ENCODE peak calls at places on chromosome 10, in ten cellular contexts. G is K562, E is neural progenitor cell, A is mammary epithelial cell, D is fibroblast of lung, J is PC-3, Y is GM23248, X is astrocyte, O is MM.1S, U is HCT116. N is an unnamed sample.

GRCh38 chr10:77297370-77297692 is 340.3 kb downstream of the KCNMA1 start:
- DNase-seq in U (no peak), G (no peak), O (no peak), Y (peak), A (peak), J (peak), X (peak), E (no peak), D (peak), N (no peak)

GRCh38 chr10:103637855-103638561 is 144.5 kb downstream of the NEURL1 start:
- DNase-seq in E (peak), D (peak), A (no peak), G (no peak), U (no peak), J (no peak), Y (peak), X (peak), O (no peak), N (no peak)

GRCh38 chr10:541750-542371 is 147.6 kb downstream of the DIP2C start:
- DNase-seq in X (no peak), E (no peak), J (no peak), Y (no peak), U (no peak), A (no peak), O (no peak), D (no peak), G (no peak), N (no peak)

GRCh38 chr10:90424730-90425129 is 433.1 kb downstream of the HTR7 start:
- DNase-seq in A (peak), J (peak), E (no peak), X (peak), O (no peak), G (no peak), U (no peak), Y (no peak), D (peak), N (no peak)

GRCh38 chr10:66252986-66253385 is 672.9 kb upstream of the LRRTM3 start:
- DNase-seq in E (no peak), A (no peak), Y (no peak), G (no peak), U (no peak), X (no peak), O (no peak), D (no peak), J (no peak), N (no peak)

GRCh38 chr10:124458874-124459273 is 2.7 kb upstream of the LHPP start:
- DNase-seq in A (no peak), Y (no peak), G (no peak), D (no peak), U (no peak), J (no peak), O (no peak), E (no peak), X (no peak), N (no peak)

GRCh38 chr10:103584216-103585010 is 90.9 kb downstream of the NEURL1 start:
- DNase-seq in E (no peak), J (no peak), D (peak), O (peak), G (no peak), X (no peak), Y (peak), U (no peak), A (no peak), N (peak)

GRCh38 chr10:106705576-106706526 is 458.7 kb downstream of the SORCS1 start:
- DNase-seq in O (peak), J (peak), A (peak), X (peak), E (peak), U (peak), G (peak), D (peak), Y (peak), N (peak)

GRCh38 chr10:52864459-52865106 is 92.0 kb upstream of the MBL2 start:
- DNase-seq in E (peak), G (no peak), D (peak), O (peak), J (peak), A (peak), X (peak), U (no peak), Y (peak), N (peak)

GRCh38 chr10:123132576-123133477 is 2.9 kb upstream of the HMX3 start:
- DNase-seq in Y (peak), O (peak), D (peak), J (peak), G (peak), A (peak), X (peak), E (peak), U (peak), N (peak)

GRCh38 chr10:73965890-73966768 is 31.8 kb upstream of the VCL start:
- DNase-seq in X (peak), E (peak), U (peak), J (peak), A (peak), G (no peak), O (no peak), D (peak), Y (peak), N (peak)

GRCh38 chr10:62373639-62373994 is 552 bp upstream of the ZNF365 start:
- DNase-seq in U (no peak), D (no peak), J (no peak), A (no peak), O (no peak), Y (no peak), G (no peak), X (no peak), E (no peak), N (no peak)

GRCh38 chr10:71274901-71275796 is 43.9 kb upstream of the SLC29A3 start:
- DNase-seq in E (no peak), D (no peak), O (no peak), G (no peak), A (no peak), U (no peak), X (no peak), Y (no peak), J (no peak), N (peak)

GRCh38 chr10:37754538-37755323 is 102.7 kb downstream of the ZNF248 start:
- DNase-seq in G (peak), O (peak), X (no peak), A (peak), Y (peak), D (no peak), E (peak), J (peak), U (peak), N (no peak)

GRCh38 chr10:79013406-79013805 is 55.4 kb upstream of the ZMIZ1 start:
- DNase-seq in G (no peak), U (no peak), E (no peak), O (no peak), X (no peak), J (no peak), A (no peak), D (no peak), Y (no peak), N (no peak)

GRCh38 chr10:19408924-19409323 is 360.3 kb downstream of the MALRD1 start:
- DNase-seq in X (no peak), Y (no peak), A (no peak), O (no peak), D (no peak), J (no peak), E (no peak), G (no peak), U (no peak), N (no peak)

GRCh38 chr10:61286695-61287094 is 166.5 kb downstream of the TMEM26 start:
- DNase-seq in O (peak), J (no peak), Y (no peak), U (no peak), G (no peak), E (no peak), X (no peak), A (no peak), D (no peak), N (no peak)
- H3K4me2 ChIP-seq in O (peak), J (no peak), Y (no peak), U (no peak), G (no peak), E (no peak), X (no peak), A (no peak), D (no peak), N (no peak)

DNA sequence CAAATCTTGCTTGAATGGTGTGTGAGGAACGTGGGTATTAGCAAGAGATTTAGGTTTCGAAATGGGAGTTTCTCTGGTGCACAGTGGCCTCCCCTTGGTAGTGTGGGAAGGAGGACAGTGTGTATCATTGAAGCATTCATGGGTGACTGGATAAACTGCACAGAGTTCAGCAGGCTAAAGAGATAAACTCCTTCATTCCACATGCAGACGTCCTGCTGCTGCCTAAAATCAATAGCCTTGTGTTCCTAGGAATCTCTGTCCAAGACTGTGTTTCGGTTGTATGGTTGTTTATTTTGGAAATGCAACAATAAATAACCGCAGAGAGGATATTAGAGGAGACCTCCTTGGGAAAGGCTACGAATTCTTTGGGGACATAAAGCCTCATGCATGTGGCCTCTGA is 100.9 kb upstream of the FAM171A1 start:
- DNase-seq in J (no peak), D (no peak), O (no peak), U (no peak), E (peak), X (no peak), A (no peak), Y (peak), G (no peak), N (no peak)
- H3K27ac ChIP-seq in J (no peak), D (no peak), O (no peak), U (no peak), E (no peak), X (peak), A (no peak), Y (no peak), G (no peak), N (no peak)

GRCh38 chr10:86123745-86124144 is 242.8 kb downstream of the GRID1 start:
- DNase-seq in U (no peak), J (no peak), G (no peak), X (no peak), D (no peak), Y (no peak), A (no peak), E (no peak), O (no peak), N (no peak)

GRCh38 chr10:86122646-86123045 is 243.9 kb downstream of the GRID1 start:
- DNase-seq in D (no peak), E (no peak), Y (no peak), G (no peak), A (no peak), U (no peak), X (no peak), O (no peak), J (no peak), N (no peak)

GRCh38 chr10:86127274-86127819 is 239.2 kb downstream of the GRID1 start:
- DNase-seq in O (peak), X (no peak), A (no peak), E (no peak), U (no peak), G (no peak), D (no peak), J (no peak), Y (no peak), N (no peak)

GRCh38 chr10:86121200-86121599 is 245.4 kb downstream of the GRID1 start:
- DNase-seq in O (no peak), D (no peak), U (no peak), Y (no peak), A (no peak), J (no peak), E (no peak), G (no peak), X (no peak), N (no peak)

GRCh38 chr10:86123304-86123703 is 243.3 kb downstream of the GRID1 start:
- DNase-seq in D (no peak), E (no peak), Y (no peak), G (no peak), O (no peak), J (no peak), U (no peak), X (no peak), A (no peak), N (no peak)
- TF ChIP-seq EZH2 in D (no peak), E (no peak), Y (no peak), G (no peak), O (no peak), J (no peak), U (no peak), X (no peak), A (no peak), N (no peak)

DNA sequence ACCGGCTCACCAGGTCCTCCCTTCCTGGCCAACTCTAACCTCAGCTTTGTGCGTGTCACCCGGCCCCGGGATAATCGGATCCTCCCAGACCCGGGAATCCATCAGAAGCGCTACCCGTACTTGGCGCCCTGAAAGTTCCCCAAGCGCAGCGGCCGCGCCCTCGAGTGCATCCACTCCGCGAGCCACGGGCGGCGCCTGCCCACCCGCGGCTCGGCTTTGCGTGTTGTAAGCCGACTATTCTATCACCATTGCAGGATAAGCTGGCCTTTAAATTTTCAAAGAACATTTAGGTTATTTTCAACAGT is 35.7 kb upstream of the EBLN1 start:
- DNase-seq in O (no peak), E (peak), G (no peak), Y (peak), X (no peak), J (no peak), A (no peak), D (no peak), U (no peak), N (peak)
- H3K4me2 ChIP-seq in O (no peak), E (peak), G (no peak), Y (no peak), X (peak), J (no peak), A (no peak), D (no peak), U (peak), N (peak)

GRCh38 chr10:102461187-102462054 is 10.1 kb upstream of the C10orf95 start:
- DNase-seq in A (peak), U (peak), X (peak), O (peak), E (peak), Y (peak), J (peak), G (peak), D (peak), N (peak)
- H3K27ac ChIP-seq in A (peak), U (peak), X (no peak), O (no peak), E (no peak), Y (no peak), J (no peak), G (peak), D (no peak), N (peak)